ENCODE peak calls at places on chromosomes 11 and 22, in eight cellular contexts. I is breast epithelium, U is mucosa of descending colon, L is HCT116, A is MCF 10A, T is IMR-90, P is cardiac fibroblast, N is Peyer's patch. Q is an unnamed sample.
A peak's percentile ranks its signal among the peaks of the same experiment; 100 is the strongest.

GRCh38 chr11:2527621-2528291 is 82.9 kb downstream of the KCNQ1 start:
- DNase-seq in I (peak; percentile 35), U (peak; percentile 55), L (no peak), A (no peak), T (no peak), P (no peak), N (no peak), Q (no peak)

GRCh38 chr22:28016781-28017557 is 97.9 kb upstream of the PITPNB start:
- DNase-seq in I (peak; percentile 25), U (peak; percentile 19), L (no peak), A (no peak), T (no peak), P (no peak), N (no peak), Q (no peak)

GRCh38 chr11:1181858-1182535 is 24.2 kb downstream of the MUC5AC start:
- DNase-seq in I (no peak), U (no peak), L (no peak), A (no peak), T (no peak), P (no peak), N (no peak), Q (no peak)

GRCh38 chr11:1073261-1073724 is 1.4 kb upstream of the MUC2 start:
- DNase-seq in I (peak; percentile 66), U (peak; percentile 86), L (peak; percentile 4), A (peak; percentile 89), T (peak; percentile 46), P (peak; percentile 76), N (no peak), Q (no peak)

GRCh38 chr11:128687321-128687720 is 6.6 kb upstream of the FLI1 start:
- DNase-seq in I (no peak), U (peak; percentile 61), L (no peak), A (no peak), T (no peak), P (no peak), N (no peak), Q (peak; percentile 37)

GRCh38 chr11:111851067-111851466 is 20.3 kb downstream of the ALG9 start:
- DNase-seq in I (no peak), U (no peak), L (no peak), A (peak; percentile 57), T (no peak), P (no peak), N (no peak), Q (no peak)

GRCh38 chr11:61477734-61478148 is 30.8 kb upstream of the LRRC10B start:
- DNase-seq in I (no peak), U (peak; percentile 70), L (no peak), A (peak; percentile 27), T (no peak), P (peak; percentile 34), N (peak; percentile 33), Q (peak; percentile 77)

GRCh38 chr22:46053563-46054090 is 76.7 kb upstream of the WNT7B start:
- DNase-seq in I (peak; percentile 76), U (peak; percentile 91), L (no peak), A (peak; percentile 86), T (peak; percentile 38), P (peak; percentile 59), N (peak; percentile 70), Q (peak; percentile 68)

GRCh38 chr11:117970400-117971024 is 15.7 kb upstream of the IL10RA start:
- DNase-seq in I (no peak), U (peak; percentile 49), L (no peak), A (no peak), T (no peak), P (no peak), N (no peak), Q (peak; percentile 29)

GRCh38 chr11:74443071-74443864 is 24.1 kb downstream of the KCNE3 start:
- DNase-seq in I (peak; percentile 59), U (peak; percentile 46), L (peak; percentile 19), A (peak; percentile 71), T (peak; percentile 11), P (peak; percentile 47), N (no peak), Q (no peak)

GRCh38 chr11:113329725-113330124 is 15.3 kb downstream of the TTC12 start:
- DNase-seq in I (no peak), U (no peak), L (no peak), A (no peak), T (no peak), P (no peak), N (no peak), Q (no peak)

GRCh38 chr11:134052988-134053945 is 15.6 kb upstream of the JAM3 start:
- DNase-seq in I (no peak), U (no peak), L (no peak), A (no peak), T (no peak), P (no peak), N (peak; percentile 6), Q (no peak)

GRCh38 chr11:68081691-68082090 is 39.5 kb downstream of the CHKA start:
- DNase-seq in I (peak; percentile 58), U (no peak), L (no peak), A (no peak), T (no peak), P (no peak), N (no peak), Q (no peak)

GRCh38 chr11:61834278-61835004 is 6.3 kb downstream of the FADS2 start:
- DNase-seq in I (no peak), U (no peak), L (no peak), A (peak; percentile 49), T (peak; percentile 47), P (peak; percentile 96), N (peak; percentile 22), Q (peak; percentile 86)

GRCh38 chr11:44622721-44623258 is 57.3 kb downstream of the CD82 start:
- DNase-seq in I (no peak), U (no peak), L (no peak), A (no peak), T (no peak), P (no peak), N (no peak), Q (no peak)

GRCh38 chr11:108218455-108218854 is 4.0 kb downstream of the NPAT start:
- DNase-seq in I (no peak), U (no peak), L (no peak), A (no peak), T (peak; percentile 25), P (peak; percentile 27), N (no peak), Q (no peak)

GRCh38 chr11:18720086-18720810 is 5.7 kb downstream of the IGSF22 start:
- DNase-seq in I (no peak), U (no peak), L (no peak), A (no peak), T (peak; percentile 25), P (no peak), N (no peak), Q (no peak)

GRCh38 chr11:43269229-43269928 is 42.4 kb upstream of the API5 start:
- DNase-seq in I (no peak), U (no peak), L (no peak), A (no peak), T (no peak), P (no peak), N (no peak), Q (no peak)

DNA sequence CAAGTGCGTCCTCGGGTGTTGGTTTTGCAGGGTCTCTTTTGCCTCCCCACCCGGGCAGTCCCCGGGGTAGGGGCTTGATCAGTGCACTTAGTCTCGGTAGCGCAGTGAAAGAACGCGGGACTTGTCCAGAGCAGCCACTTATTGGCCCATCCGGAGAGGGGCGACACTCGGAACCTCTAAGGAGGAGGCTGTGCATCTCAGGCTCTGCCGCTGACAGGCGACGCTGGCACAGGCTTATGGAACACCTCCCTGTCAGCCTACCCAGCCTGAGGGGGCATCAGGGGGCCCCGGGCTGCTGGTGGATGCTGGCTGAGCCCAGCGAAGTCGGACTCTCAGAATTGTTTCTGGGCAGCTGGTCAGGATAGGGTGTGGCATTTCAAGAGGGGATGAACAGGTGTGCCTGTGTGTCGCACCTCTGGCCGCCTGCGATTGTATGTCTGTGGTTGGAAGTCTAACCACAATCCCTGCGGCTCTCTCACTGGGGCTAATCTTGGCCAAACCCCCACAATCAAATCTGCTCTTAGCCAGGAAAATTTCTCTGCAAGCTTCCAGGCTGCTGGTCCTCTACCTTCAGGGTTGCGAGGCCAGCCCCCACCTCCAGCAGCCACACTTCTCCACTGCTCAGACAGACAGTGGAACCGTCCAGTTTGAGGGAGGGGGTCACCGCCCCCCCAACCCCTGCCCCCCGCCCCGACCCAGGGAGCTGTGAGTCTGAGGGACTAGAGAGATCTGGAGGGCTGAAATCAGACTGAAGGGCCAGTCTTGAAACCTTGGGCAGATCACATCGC is 814 bp downstream of the ATG16L2 start:
- DNase-seq in I (no peak), U (no peak), L (peak; percentile 71), A (peak; percentile 62), T (peak; percentile 54), P (peak; percentile 62), N (peak; percentile 57), Q (peak; percentile 77)
- TF ChIP-seq CTCF in I (no peak), U (no peak), L (no peak), A (no peak), T (peak; percentile 7), P (no peak), N (no peak), Q (no peak)

GRCh38 chr11:77198440-77198849 is 70.4 kb downstream of the MYO7A start:
- DNase-seq in I (peak; percentile 48), U (peak; percentile 13), L (peak; percentile 48), A (peak; percentile 12), T (peak; percentile 10), P (peak; percentile 9), N (no peak), Q (peak; percentile 56)
- TF ChIP-seq CTCF in I (no peak), U (no peak), L (peak; percentile 41), A (peak; percentile 12), T (peak; percentile 22), P (peak; percentile 35), N (no peak), Q (peak; percentile 39)

GRCh38 chr22:49921508-49922278 is 3.3 kb downstream of the CRELD2 start:
- DNase-seq in I (no peak), U (no peak), L (no peak), A (no peak), T (no peak), P (no peak), N (no peak), Q (no peak)

GRCh38 chr22:49924113-49924833 is 5.8 kb downstream of the CRELD2 start:
- DNase-seq in I (no peak), U (no peak), L (no peak), A (no peak), T (no peak), P (no peak), N (no peak), Q (no peak)

GRCh38 chr22:49922484-49922883 is 4.0 kb downstream of the CRELD2 start:
- DNase-seq in I (no peak), U (no peak), L (no peak), A (no peak), T (no peak), P (no peak), N (no peak), Q (no peak)

GRCh38 chr22:49922926-49923325 is 4.5 kb downstream of the CRELD2 start:
- DNase-seq in I (no peak), U (peak; percentile 23), L (no peak), A (no peak), T (no peak), P (no peak), N (no peak), Q (no peak)

GRCh38 chr22:49923445-49923844 is 5.0 kb downstream of the CRELD2 start:
- DNase-seq in I (no peak), U (no peak), L (no peak), A (no peak), T (peak; percentile 81), P (no peak), N (no peak), Q (no peak)
- TF ChIP-seq CTCF in I (no peak), U (no peak), L (no peak), A (peak; percentile 13), T (peak; percentile 76), P (peak; percentile 6), N (no peak), Q (no peak)

GRCh38 chr11:66048525-66049313 is at the start of gene GAL3ST3:
- DNase-seq in I (no peak), U (no peak), L (no peak), A (no peak), T (no peak), P (no peak), N (no peak), Q (no peak)
- TF ChIP-seq CTCF in I (no peak), U (no peak), L (no peak), A (no peak), T (no peak), P (no peak), N (no peak), Q (no peak)